ENCODE peak calls at places on chromosomes 3 and 15, in seven cellular contexts. P, L, B, T, A, R and V are unnamed samples. For H3K4me1, the result is how much of the 10 kb centered on the place peaks cover.

GRCh38 chr3:107620534-107620933 is 97.8 kb downstream of the BBX start:
- DNase-seq in T (no peak), P (no peak), A (no peak), R (no peak), L (no peak), B (no peak), V (no peak)

GRCh38 chr15:52076889-52077781 is 35.4 kb downstream of the BCL2L10 start:
- DNase-seq in R (peak), B (no peak), T (no peak), L (no peak), P (peak), A (no peak), V (no peak)

GRCh38 chr3:9946112-9947024 is 5.8 kb downstream of the PRRT3 start:
- DNase-seq in A (peak), T (peak), B (peak), R (peak), P (peak), L (peak), V (peak)

GRCh38 chr15:51375966-51376640 is 34.6 kb downstream of the GLDN start:
- DNase-seq in R (no peak), T (no peak), P (peak), A (no peak), L (no peak), B (no peak), V (no peak)

GRCh38 chr3:189139631-189140030 is 32.1 kb upstream of the TPRG1 start:
- DNase-seq in A (no peak), L (no peak), B (no peak), T (no peak), P (no peak), R (no peak), V (no peak)

GRCh38 chr3:53161345-53161819 is 373 bp downstream of the PRKCD start:
- DNase-seq in A (peak), R (no peak), P (peak), L (peak), B (peak), T (peak), V (peak)

GRCh38 chr3:45664558-45664957 is 24.6 kb upstream of the SACM1L start:
- DNase-seq in P (no peak), B (no peak), L (no peak), T (no peak), R (no peak), A (peak), V (no peak)

GRCh38 chr3:127772776-127773751 is 49.3 kb downstream of the MGLL start:
- DNase-seq in R (no peak), P (no peak), B (no peak), A (peak), T (no peak), L (no peak), V (peak)

GRCh38 chr15:70259640-70260066 is 161.9 kb upstream of the TLE3 start:
- DNase-seq in A (peak), T (no peak), B (no peak), R (peak), P (no peak), L (no peak), V (no peak)

GRCh38 chr3:29453278-29453961 is 172.5 kb downstream of the RBMS3 start:
- DNase-seq in T (peak), B (no peak), R (no peak), A (no peak), P (no peak), L (no peak), V (peak)

GRCh38 chr15:76380249-76380648 is 43.7 kb downstream of the ISL2 start:
- DNase-seq in B (no peak), R (no peak), A (no peak), T (no peak), P (no peak), L (no peak), V (no peak)

GRCh38 chr15:82051664-82052063 is 5.8 kb upstream of the MEX3B start:
- DNase-seq in A (no peak), R (peak), L (peak), P (no peak), T (peak), B (no peak), V (no peak)

GRCh38 chr15:82737975-82738374 is 28.3 kb upstream of the AP3B2 start:
- DNase-seq in R (peak), P (no peak), T (no peak), L (no peak), B (no peak), A (no peak), V (no peak)

GRCh38 chr3:139320551-139321309 is 23.1 kb upstream of the MRPS22 start:
- DNase-seq in A (no peak), L (no peak), P (no peak), B (no peak), T (no peak), R (no peak), V (no peak)

GRCh38 chr3:187465503-187465902 is 97.3 kb downstream of the RTP4 start:
- DNase-seq in T (no peak), L (no peak), B (no peak), R (no peak), A (no peak), P (no peak), V (no peak)

GRCh38 chr3:52216585-52217408 is 8.6 kb downstream of the TLR9 start:
- DNase-seq in L (peak), B (no peak), R (no peak), T (peak), A (peak), P (peak), V (no peak)

GRCh38 chr3:161314836-161315391 is 56.4 kb downstream of the SPTSSB start:
- DNase-seq in L (no peak), B (no peak), P (peak), T (no peak), A (no peak), R (no peak), V (no peak)

GRCh38 chr15:79897701-79898113 is 893 bp upstream of the MTHFS start:
- DNase-seq in R (no peak), B (no peak), P (peak), A (no peak), T (no peak), L (no peak), V (no peak)

GRCh38 chr3:24145981-24146822 is 201.1 kb downstream of the NR1D2 start:
- DNase-seq in P (peak), T (no peak), A (no peak), B (no peak), L (no peak), R (peak), V (no peak)

GRCh38 chr15:38954090-38954489 is 389.5 kb upstream of the RASGRP1 start:
- DNase-seq in P (no peak), T (no peak), R (no peak), B (no peak), L (no peak), A (no peak), V (no peak)

GRCh38 chr3:134252766-134253165 is 2.1 kb upstream of the RYK start:
- DNase-seq in T (no peak), L (no peak), B (no peak), A (no peak), P (no peak), R (no peak), V (no peak)
- H3K27ac ChIP-seq in T (peak), L (peak), B (peak), A (peak), P (no peak), R (no peak), V (peak)

DNA sequence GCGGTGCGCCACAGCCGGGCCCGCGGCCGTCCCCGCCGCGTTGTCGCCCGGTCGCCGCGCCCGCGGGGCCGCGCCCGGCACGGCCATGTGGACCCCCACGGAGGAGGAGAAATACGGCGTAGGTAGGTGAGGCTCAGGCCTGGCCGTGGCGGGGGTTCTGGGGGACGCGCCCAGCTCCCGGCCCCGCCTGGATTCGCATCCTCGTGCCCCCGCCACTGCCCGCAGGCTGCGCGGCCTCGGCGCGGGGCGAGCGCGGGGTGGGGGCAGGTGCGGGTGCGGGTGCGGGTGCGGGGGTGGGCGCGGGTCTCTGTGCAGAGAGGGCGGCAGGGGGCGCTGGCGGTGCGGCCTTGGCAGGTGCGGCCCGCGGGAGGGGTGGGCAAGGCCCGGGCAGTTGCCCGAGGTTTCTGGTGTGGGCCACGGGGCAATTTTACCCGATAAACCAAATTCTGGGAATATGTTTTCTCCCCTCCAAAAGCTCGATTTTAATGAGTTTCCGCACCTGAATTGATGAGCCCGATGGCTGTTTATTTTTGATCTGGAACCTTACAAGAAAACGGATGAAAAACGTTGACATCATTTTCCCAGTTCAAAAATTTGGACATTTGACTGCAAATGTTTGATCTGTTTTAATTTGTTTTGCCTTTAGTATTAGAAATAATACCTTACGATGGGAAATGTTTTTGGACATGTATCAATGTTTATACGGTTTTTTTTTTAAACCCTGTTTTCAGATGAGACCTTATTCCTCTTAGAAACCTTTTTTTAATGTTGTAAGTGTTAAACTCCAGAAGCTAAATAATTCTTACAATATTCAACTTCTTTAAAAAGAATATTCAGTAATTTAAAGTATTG is 678 bp downstream of the DOCK3 start:
- DNase-seq in R (no peak), B (peak), L (peak), T (peak), P (peak), A (peak), V (peak)
- H3K4me3 ChIP-seq in R (peak), B (peak), L (peak), T (peak), P (peak), A (peak), V (peak)

GRCh38 chr3:113063126-113063894 is 72.5 kb downstream of the GTPBP8 start:
- DNase-seq in T (no peak), B (no peak), P (peak), L (no peak), R (no peak), A (no peak), V (no peak)

GRCh38 chr3:113065336-113065735 is 74.6 kb downstream of the GTPBP8 start:
- DNase-seq in B (no peak), R (no peak), A (no peak), T (no peak), L (no peak), P (no peak), V (no peak)

GRCh38 chr3:113058188-113058587 is 67.4 kb downstream of the GTPBP8 start:
- DNase-seq in P (no peak), L (no peak), R (no peak), A (no peak), T (no peak), B (no peak), V (no peak)

GRCh38 chr3:113064183-113064582 is 73.4 kb downstream of the GTPBP8 start:
- DNase-seq in B (no peak), L (no peak), A (no peak), T (no peak), P (no peak), R (no peak), V (no peak)

DNA sequence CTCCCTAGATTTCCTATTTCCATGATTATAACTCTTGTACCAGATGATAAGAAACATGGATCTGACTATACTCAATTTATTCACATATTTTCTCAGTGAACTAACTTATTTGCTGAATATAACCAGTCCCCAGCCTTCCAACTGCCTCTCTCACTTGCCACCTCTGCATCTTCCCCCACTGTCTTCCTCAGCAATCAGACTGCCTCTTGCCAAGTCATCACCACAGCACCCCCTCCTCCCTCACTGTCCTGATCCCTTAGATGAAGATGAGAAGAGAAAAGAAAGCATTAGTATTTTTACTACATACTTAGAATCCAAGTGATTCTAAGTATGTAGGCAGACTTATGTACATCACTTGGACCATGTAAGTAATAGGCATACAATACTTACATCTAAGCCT is 71.9 kb downstream of the GTPBP8 start:
- DNase-seq in L (no peak), T (no peak), B (no peak), R (no peak), P (no peak), A (no peak), V (no peak)
- H3K4me1 ChIP-seq in L (under half), T (under half), B (under half), R (under half), P (under half), A (under half), V (under half)

GRCh38 chr3:134375542-134376384 is 1.5 kb upstream of the AMOTL2 start:
- DNase-seq in R (no peak), P (no peak), A (peak), L (no peak), B (no peak), T (peak), V (peak)
- H3K27ac ChIP-seq in R (peak), P (no peak), A (peak), L (peak), B (no peak), T (peak), V (no peak)

DNA sequence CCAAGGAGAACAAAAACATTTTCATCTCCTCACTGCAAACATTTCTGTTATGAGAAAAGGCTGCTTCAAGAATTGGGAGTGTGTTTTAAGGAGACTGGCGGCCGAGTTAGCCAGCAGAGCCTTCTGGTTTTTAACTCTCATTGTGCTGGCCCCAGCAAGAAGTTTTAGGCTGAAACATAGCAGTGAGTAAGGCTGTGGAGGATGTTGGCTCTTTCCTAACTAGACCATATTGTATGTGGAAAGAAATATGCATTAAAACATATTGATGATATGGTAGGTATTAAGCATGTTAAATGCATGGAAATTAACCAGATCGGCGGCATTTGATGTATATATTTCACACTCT is 90.7 kb downstream of the TIGIT start:
- DNase-seq in A (no peak), B (no peak), R (no peak), L (no peak), P (peak), T (no peak), V (no peak)
- H3K4me3 ChIP-seq in A (peak), B (no peak), R (no peak), L (peak), P (peak), T (peak), V (peak)

DNA sequence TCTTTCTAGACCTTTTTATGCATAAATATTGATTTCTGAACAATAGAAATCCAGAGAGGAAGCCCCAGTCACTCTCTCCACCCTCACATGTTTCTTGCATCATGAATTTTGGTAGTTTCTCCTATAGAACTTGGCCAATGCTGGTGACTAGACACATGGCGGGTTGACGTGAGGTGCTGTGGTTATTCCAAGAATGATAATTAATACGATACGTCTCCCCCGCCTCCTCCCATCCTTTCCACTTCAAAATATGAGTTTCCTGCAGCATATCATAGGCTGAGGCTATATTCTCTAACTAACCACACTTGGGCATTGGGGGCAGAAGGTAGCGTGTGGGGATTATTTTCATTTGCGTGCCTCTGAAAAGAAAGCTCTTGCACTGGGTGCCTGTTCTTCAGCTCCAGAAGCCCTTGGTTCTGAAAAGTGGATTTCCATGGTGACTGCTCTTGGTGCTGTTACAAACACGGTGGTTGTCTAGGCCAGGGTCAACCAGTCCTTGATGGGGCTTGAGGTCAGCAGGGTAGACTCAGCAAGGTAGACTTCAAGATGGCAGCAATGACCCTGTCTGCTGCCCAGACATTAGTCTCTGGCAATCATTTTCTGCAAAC is 5.3 kb downstream of the TNFSF10 start:
- DNase-seq in T (no peak), P (peak), R (no peak), A (no peak), L (no peak), B (no peak), V (no peak)
- H3K4me1 ChIP-seq in T (under half), P (under half), R (under half), A (half or more), L (half or more), B (under half), V (under half)

GRCh38 chr15:94844533-94845390 is 613.4 kb downstream of the MCTP2 start:
- DNase-seq in L (peak), R (peak), T (peak), P (peak), B (peak), A (peak), V (peak)
- H3K27ac ChIP-seq in L (peak), R (peak), T (peak), P (no peak), B (peak), A (peak), V (peak)

DNA sequence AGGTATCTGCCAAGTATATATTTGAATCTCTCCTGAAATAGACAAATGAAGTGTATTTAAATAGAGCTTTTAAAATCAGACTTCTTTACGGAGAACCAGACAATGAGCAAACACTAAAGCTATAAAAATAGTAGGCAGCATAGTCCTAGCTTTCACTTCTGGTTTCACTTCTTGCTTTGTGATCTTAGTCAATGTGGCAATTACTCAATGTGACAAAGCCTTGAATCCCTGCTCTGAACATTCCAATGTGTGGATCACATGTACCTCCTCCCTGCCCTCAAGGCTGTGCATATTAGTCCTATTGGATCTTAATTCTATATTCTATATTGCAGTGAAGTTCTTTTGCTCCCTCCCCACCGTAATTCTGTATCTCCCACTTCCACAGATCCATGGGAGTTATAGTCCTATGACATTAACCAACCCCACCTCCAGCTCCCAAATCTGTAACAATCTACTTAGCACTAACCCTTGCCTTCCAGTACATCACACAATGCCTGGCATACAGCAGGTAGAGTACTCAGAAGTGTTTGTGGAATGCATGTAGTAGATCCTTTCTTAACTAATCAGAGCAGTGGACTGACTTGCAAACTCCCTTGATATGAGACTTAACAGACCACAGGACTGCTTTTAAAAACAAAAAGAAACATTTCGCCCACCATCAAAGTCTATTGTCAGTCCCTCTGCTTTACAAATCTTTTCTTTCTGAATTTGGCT is 24.3 kb upstream of the CP start:
- DNase-seq in P (peak), A (no peak), L (no peak), B (no peak), R (peak), T (no peak), V (no peak)
- H3K4me3 ChIP-seq in P (peak), A (peak), L (peak), B (no peak), R (no peak), T (peak), V (no peak)